ENCODE peak calls at places on chromosomes 5 and 9, in ten cellular contexts. L, V, Y, K, E, F, B, P, M and O are unnamed samples.

GRCh38 chr5:93587919-93588585 is 5.0 kb downstream of the NR2F1 start:
- DNase-seq in L (no peak), V (no peak), Y (no peak), K (no peak), E (no peak), F (no peak), B (no peak), P (no peak), M (peak; percentile 59), O (no peak)

GRCh38 chr9:111598730-111599091 is 736 bp downstream of the PTGR1 start:
- DNase-seq in L (peak; percentile 44), V (peak; percentile 55), Y (peak; percentile 28), K (peak; percentile 65), E (no peak), F (peak; percentile 50), B (no peak), P (peak; percentile 91), M (peak; percentile 75), O (peak; percentile 43)

GRCh38 chr5:1436681-1437080 is 8.6 kb downstream of the SLC6A3 start:
- DNase-seq in L (no peak), V (no peak), Y (no peak), K (no peak), E (no peak), F (no peak), B (no peak), P (peak; percentile 52), M (no peak), O (no peak)

GRCh38 chr5:8399471-8399870 is 530.5 kb downstream of the MTRR start:
- DNase-seq in L (no peak), V (no peak), Y (no peak), K (no peak), E (no peak), F (no peak), B (no peak), P (no peak), M (no peak), O (no peak)

GRCh38 chr9:121694001-121694400 is 42.6 kb downstream of the DAB2IP start:
- DNase-seq in L (no peak), V (no peak), Y (no peak), K (no peak), E (no peak), F (no peak), B (no peak), P (no peak), M (no peak), O (no peak)

GRCh38 chr5:151570058-151570457 is 21.1 kb downstream of the FAT2 start:
- DNase-seq in L (no peak), V (no peak), Y (no peak), K (no peak), E (no peak), F (no peak), B (peak; percentile 18), P (peak; percentile 12), M (no peak), O (no peak)

GRCh38 chr5:163360681-163361080 is 76.7 kb upstream of the CCNG1 start:
- DNase-seq in L (no peak), V (no peak), Y (no peak), K (no peak), E (no peak), F (no peak), B (no peak), P (no peak), M (no peak), O (no peak)

GRCh38 chr9:125409637-125410521 is 148.3 kb downstream of the GAPVD1 start:
- DNase-seq in L (no peak), V (no peak), Y (peak; percentile 16), K (no peak), E (no peak), F (no peak), B (peak; percentile 98), P (no peak), M (no peak), O (peak; percentile 69)

GRCh38 chr5:68374770-68375518 is 159.4 kb downstream of the PIK3R1 start:
- DNase-seq in L (no peak), V (no peak), Y (no peak), K (no peak), E (no peak), F (no peak), B (no peak), P (no peak), M (no peak), O (no peak)

GRCh38 chr9:135884328-135885035 is 22.9 kb downstream of the CAMSAP1 start:
- DNase-seq in L (no peak), V (no peak), Y (no peak), K (peak; percentile 59), E (no peak), F (no peak), B (no peak), P (no peak), M (no peak), O (no peak)

GRCh38 chr5:77993799-77994318 is 217.7 kb upstream of the TBCA start:
- DNase-seq in L (no peak), V (no peak), Y (no peak), K (no peak), E (no peak), F (no peak), B (no peak), P (no peak), M (no peak), O (no peak)

GRCh38 chr9:84343111-84343521 is 2.6 kb upstream of the SLC28A3 start:
- DNase-seq in L (no peak), V (no peak), Y (no peak), K (no peak), E (no peak), F (no peak), B (no peak), P (no peak), M (no peak), O (no peak)

GRCh38 chr9:124270504-124271335 is 13.0 kb downstream of the NEK6 start:
- DNase-seq in L (peak; percentile 77), V (peak; percentile 82), Y (peak; percentile 54), K (peak; percentile 38), E (no peak), F (no peak), B (no peak), P (no peak), M (no peak), O (no peak)
- TF ChIP-seq POLR2A in L (no peak), V (no peak), Y (peak; percentile 24), K (no peak), E (no peak), F (no peak), B (no peak), P (no peak), M (no peak), O (no peak)

GRCh38 chr5:79108792-79109191 is 2.8 kb upstream of the BHMT start:
- DNase-seq in L (no peak), V (no peak), Y (no peak), K (no peak), E (no peak), F (no peak), B (no peak), P (no peak), M (no peak), O (no peak)

GRCh38 chr5:79112703-79113058 is 1.1 kb downstream of the BHMT start:
- DNase-seq in L (no peak), V (no peak), Y (no peak), K (no peak), E (no peak), F (no peak), B (no peak), P (no peak), M (no peak), O (no peak)

GRCh38 chr5:79111387-79111959 is at the start of gene BHMT:
- DNase-seq in L (no peak), V (no peak), Y (no peak), K (no peak), E (no peak), F (no peak), B (no peak), P (no peak), M (no peak), O (no peak)

GRCh38 chr5:79109527-79110492 is 1.8 kb upstream of the BHMT start:
- DNase-seq in L (peak; percentile 41), V (no peak), Y (peak; percentile 12), K (no peak), E (no peak), F (no peak), B (peak; percentile 29), P (no peak), M (no peak), O (peak; percentile 30)

GRCh38 chr5:79111960-79112702 is 522 bp downstream of the BHMT start:
- DNase-seq in L (no peak), V (no peak), Y (no peak), K (no peak), E (no peak), F (no peak), B (no peak), P (no peak), M (no peak), O (no peak)
- TF ChIP-seq CTCF in L (no peak), V (no peak), Y (no peak), K (no peak), E (no peak), F (no peak), B (no peak), P (no peak), M (no peak), O (no peak)

GRCh38 chr9:133893191-133893994 is 98.7 kb downstream of the VAV2 start:
- DNase-seq in L (no peak), V (no peak), Y (no peak), K (no peak), E (no peak), F (no peak), B (no peak), P (no peak), M (no peak), O (no peak)

GRCh38 chr9:133891741-133892140 is 100.4 kb downstream of the VAV2 start:
- DNase-seq in L (no peak), V (no peak), Y (no peak), K (no peak), E (no peak), F (no peak), B (no peak), P (no peak), M (no peak), O (no peak)

GRCh38 chr9:133890583-133890982 is 101.5 kb downstream of the VAV2 start:
- DNase-seq in L (no peak), V (no peak), Y (no peak), K (no peak), E (no peak), F (no peak), B (no peak), P (no peak), M (no peak), O (no peak)

GRCh38 chr9:133894377-133895321 is 97.5 kb downstream of the VAV2 start:
- DNase-seq in L (no peak), V (no peak), Y (no peak), K (no peak), E (no peak), F (no peak), B (no peak), P (no peak), M (no peak), O (no peak)

GRCh38 chr9:133892193-133892920 is 99.8 kb downstream of the VAV2 start:
- DNase-seq in L (no peak), V (peak; percentile 24), Y (no peak), K (no peak), E (no peak), F (no peak), B (no peak), P (no peak), M (no peak), O (no peak)
- TF ChIP-seq POLR2A in L (no peak), V (no peak), Y (no peak), K (no peak), E (no peak), F (no peak), B (no peak), P (no peak), M (no peak), O (no peak)

GRCh38 chr9:112665347-112665746 is 52.6 kb downstream of the INIP start:
- DNase-seq in L (no peak), V (no peak), Y (no peak), K (no peak), E (no peak), F (no peak), B (no peak), P (no peak), M (no peak), O (peak; percentile 12)
- TF ChIP-seq CTCF in L (peak; percentile 43), V (no peak), Y (no peak), K (peak; percentile 20), E (no peak), F (no peak), B (peak; percentile 18), P (no peak), M (no peak), O (no peak)